ENCODE peak calls at places on chromosomes 16 and 17, in eight cellular contexts. G is lower leg skin, E is IMR-90, A is breast epithelium, T is ovary, Y is spleen, X is body of pancreas, L is H54. I is an unnamed sample.

GRCh38 chr16:86300746-86301480 is 209.4 kb upstream of the FOXF1 start:
- DNase-seq in E (peak; percentile 85), L (no peak), G (no peak), Y (no peak), X (no peak), T (no peak), A (no peak), I (no peak)

GRCh38 chr16:11459722-11460121 is 114.5 kb downstream of the RMI2 start:
- DNase-seq in E (no peak), X (no peak), Y (peak; percentile 51), T (no peak), A (no peak), L (no peak), G (no peak), I (no peak)

GRCh38 chr17:11205656-11206055 is 35.4 kb upstream of the SHISA6 start:
- DNase-seq in T (no peak), X (no peak), A (no peak), L (no peak), Y (no peak), E (no peak), G (peak; percentile 27), I (no peak)

GRCh38 chr16:87331241-87331801 is 14.1 kb upstream of the C16orf95 start:
- DNase-seq in T (no peak), E (no peak), G (no peak), A (no peak), Y (peak; percentile 64), X (no peak), L (no peak), I (no peak)

GRCh38 chr17:65064452-65065019 is 8.0 kb upstream of the GNA13 start:
- DNase-seq in A (peak; percentile 67), Y (no peak), T (no peak), L (peak; percentile 42), G (peak; percentile 56), X (no peak), E (peak; percentile 88), I (no peak)

GRCh38 chr16:84362410-84362809 is 5.9 kb upstream of the ATP2C2 start:
- DNase-seq in T (no peak), X (no peak), A (no peak), G (no peak), E (no peak), Y (no peak), L (no peak), I (no peak)

GRCh38 chr16:87953308-87954208 is 2.3 kb downstream of the BANP start:
- DNase-seq in X (no peak), G (no peak), Y (no peak), A (no peak), L (no peak), T (no peak), E (no peak), I (peak; percentile 26)

GRCh38 chr16:84517366-84517765 is 12.9 kb upstream of the MEAK7 start:
- DNase-seq in X (no peak), G (no peak), E (no peak), A (no peak), L (no peak), Y (peak; percentile 60), T (no peak), I (no peak)

GRCh38 chr16:56776562-56776961 is 46.6 kb downstream of the NUP93 start:
- DNase-seq in L (no peak), X (peak; percentile 58), A (peak; percentile 26), Y (no peak), G (peak; percentile 17), E (no peak), T (peak; percentile 50), I (no peak)

GRCh38 chr16:2955438-2955778 is 8.7 kb upstream of the KREMEN2 start:
- DNase-seq in X (no peak), A (no peak), L (no peak), Y (peak; percentile 63), G (no peak), T (no peak), E (no peak), I (no peak)

GRCh38 chr16:87550510-87550961 is 51.8 kb upstream of the JPH3 start:
- DNase-seq in Y (peak; percentile 87), E (no peak), L (peak; percentile 41), X (peak; percentile 23), G (no peak), A (no peak), T (peak; percentile 40), I (peak; percentile 58)

GRCh38 chr16:64253525-64253924 is 868.3 kb downstream of the CDH11 start:
- DNase-seq in A (no peak), G (no peak), T (no peak), E (no peak), X (no peak), Y (no peak), L (no peak), I (no peak)

GRCh38 chr16:20114356-20114755 is 40.7 kb upstream of the GPR139 start:
- DNase-seq in Y (no peak), G (peak; percentile 15), E (no peak), X (peak; percentile 56), T (no peak), A (peak; percentile 56), L (peak; percentile 65), I (no peak)

GRCh38 chr17:44788139-44788538 is 29.4 kb downstream of the ADAM11 start:
- DNase-seq in X (no peak), A (no peak), Y (peak; percentile 39), L (no peak), E (peak; percentile 11), T (no peak), G (no peak), I (no peak)

GRCh38 chr17:82077617-82078358 is 12.2 kb upstream of the DUS1L start:
- DNase-seq in E (no peak), X (no peak), G (no peak), Y (no peak), L (no peak), T (peak; percentile 61), A (peak; percentile 64), I (no peak)
- TF ChIP-seq POLR2A in E (no peak), X (no peak), G (no peak), Y (no peak), L (no peak), T (no peak), A (no peak), I (no peak)

DNA sequence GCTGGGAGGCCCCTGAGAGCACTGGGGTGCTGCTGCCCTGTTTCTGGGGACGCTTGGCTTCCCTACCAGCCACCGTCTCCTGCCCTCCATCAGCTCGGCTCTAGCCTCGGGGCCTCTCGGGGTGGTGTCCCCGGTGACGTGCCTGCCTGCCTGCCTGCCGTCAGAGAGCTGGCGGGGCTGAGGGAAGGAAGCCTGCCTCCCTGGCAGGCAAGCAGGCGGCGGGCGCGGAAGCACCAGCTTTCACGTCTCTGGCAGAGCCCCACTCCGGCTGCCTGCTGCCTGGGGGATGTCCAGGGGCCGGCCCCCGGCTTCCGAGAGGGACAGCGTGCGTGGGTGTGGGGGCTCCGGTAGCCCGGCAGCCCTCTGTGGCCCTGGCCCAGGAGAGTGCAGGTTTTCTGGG is 9.3 kb downstream of the CENPX start:
- DNase-seq in X (no peak), Y (no peak), E (peak; percentile 10), L (no peak), T (no peak), A (no peak), G (no peak), I (no peak)
- TF ChIP-seq POLR2A in X (no peak), Y (no peak), E (no peak), L (no peak), T (no peak), A (no peak), G (no peak), I (no peak)

GRCh38 chr17:59000022-59000421 is 106.7 kb downstream of the TRIM37 start:
- DNase-seq in L (no peak), A (no peak), E (no peak), T (no peak), Y (no peak), G (no peak), X (no peak), I (no peak)

GRCh38 chr17:58998871-58999270 is 107.8 kb downstream of the TRIM37 start:
- DNase-seq in Y (no peak), T (no peak), L (no peak), G (no peak), X (no peak), E (no peak), A (no peak), I (no peak)

GRCh38 chr17:59002848-59003247 is 103.8 kb downstream of the TRIM37 start:
- DNase-seq in A (no peak), G (no peak), L (no peak), Y (no peak), E (peak; percentile 8), T (no peak), X (no peak), I (no peak)

GRCh38 chr17:59002126-59002525 is 104.6 kb downstream of the TRIM37 start:
- DNase-seq in E (no peak), L (no peak), X (no peak), Y (no peak), G (no peak), T (no peak), A (no peak), I (no peak)

DNA sequence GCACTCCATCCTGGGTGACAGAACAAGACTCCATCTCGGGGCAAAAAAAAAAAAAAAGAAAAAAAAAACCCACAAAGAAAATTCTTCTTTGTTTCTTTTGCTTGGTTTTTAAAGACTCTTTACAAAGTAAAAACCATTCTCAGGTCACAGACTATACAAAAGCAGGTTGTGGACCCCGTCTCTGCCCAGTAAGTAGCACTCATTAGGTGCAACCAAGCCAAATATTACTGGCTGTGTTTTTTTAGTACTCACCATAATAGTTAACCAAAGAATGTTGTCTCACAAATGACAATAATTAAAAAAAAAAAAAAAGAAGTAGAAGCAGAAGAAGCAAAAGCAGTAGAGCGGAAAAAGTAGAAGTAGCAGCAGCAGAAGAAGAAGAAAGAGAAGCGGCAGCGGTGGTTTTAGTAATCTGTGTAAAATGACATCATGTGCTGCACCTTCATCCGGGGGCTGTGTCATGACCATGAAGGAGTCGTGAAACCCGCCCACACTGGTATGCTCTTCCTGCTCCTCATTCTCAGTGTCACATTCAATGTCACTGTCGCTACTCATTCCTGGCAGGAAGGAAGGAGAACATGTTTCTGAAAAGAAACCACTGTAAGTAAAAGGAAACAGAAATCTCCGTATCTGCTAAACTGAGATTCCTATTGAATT is 105.4 kb downstream of the TRIM37 start:
- DNase-seq in T (no peak), E (peak; percentile 67), Y (peak; percentile 90), L (no peak), G (peak; percentile 27), A (peak; percentile 48), X (peak; percentile 67), I (no peak)
- TF ChIP-seq POLR2A in T (no peak), E (no peak), Y (no peak), L (no peak), G (no peak), A (no peak), X (peak; percentile 19), I (no peak)

GRCh38 chr16:15729152-15729551 is 79.1 kb downstream of the NDE1 start:
- DNase-seq in T (no peak), G (no peak), X (no peak), Y (no peak), A (no peak), L (no peak), E (no peak), I (no peak)

GRCh38 chr16:15721018-15721417 is 71.0 kb downstream of the NDE1 start:
- DNase-seq in Y (no peak), G (no peak), A (no peak), T (no peak), E (no peak), L (no peak), X (no peak), I (no peak)

GRCh38 chr16:15723808-15724207 is 73.8 kb downstream of the NDE1 start:
- DNase-seq in X (no peak), Y (no peak), L (no peak), E (no peak), T (no peak), A (no peak), G (no peak), I (no peak)

GRCh38 chr16:15726715-15727114 is 76.7 kb downstream of the NDE1 start:
- DNase-seq in A (no peak), E (no peak), L (no peak), X (no peak), Y (no peak), G (no peak), T (no peak), I (no peak)

GRCh38 chr16:15725641-15726240 is 75.7 kb downstream of the NDE1 start:
- DNase-seq in X (no peak), A (no peak), L (no peak), T (no peak), E (no peak), Y (no peak), G (no peak), I (no peak)
- TF ChIP-seq POLR2A in X (no peak), A (no peak), L (no peak), T (no peak), E (no peak), Y (no peak), G (no peak), I (no peak)

I was measured in erythroblast.